ENCODE peak calls at places on chromosomes 4 and X, in nine cellular contexts. R, P, Q, G, X, W, Y, F and A are unnamed samples.

GRCh38 chrX:23797371-23798128 is 14.6 kb downstream of the SAT1 start:
- DNase-seq in R (peak; percentile 51), P (no peak), Q (peak; percentile 23), G (no peak), X (no peak), W (no peak), Y (peak; percentile 49), F (no peak), A (no peak)

GRCh38 chrX:111164728-111165127 is 68.7 kb downstream of the PAK3 start:
- DNase-seq in R (peak; percentile 37), P (no peak), Q (peak; percentile 15), G (no peak), X (peak; percentile 20), W (no peak), Y (peak; percentile 10), F (no peak), A (no peak)

GRCh38 chr4:165974647-165975335 is 101.8 kb downstream of the TLL1 start:
- DNase-seq in R (no peak), P (no peak), Q (no peak), G (no peak), X (peak; percentile 33), W (no peak), Y (no peak), F (peak; percentile 72), A (no peak)

GRCh38 chr4:51872283-51872997 is 29.5 kb downstream of the DCUN1D4 start:
- DNase-seq in R (no peak), P (no peak), Q (no peak), G (no peak), X (no peak), W (no peak), Y (no peak), F (no peak), A (no peak)

GRCh38 chrX:41616935-41617334 is 71.8 kb upstream of the GPR34 start:
- DNase-seq in R (no peak), P (no peak), Q (no peak), G (no peak), X (no peak), W (no peak), Y (no peak), F (no peak), A (no peak)

GRCh38 chr4:102343964-102344519 is 1.2 kb downstream of the SLC39A8 start:
- DNase-seq in R (peak; percentile 76), P (no peak), Q (peak; percentile 87), G (no peak), X (peak; percentile 6), W (no peak), Y (no peak), F (no peak), A (no peak)

GRCh38 chrX:150767475-150768131 is 74.4 kb downstream of the MTMR1 start:
- DNase-seq in R (peak; percentile 56), P (no peak), Q (peak; percentile 1), G (peak; percentile 16), X (peak; percentile 83), W (no peak), Y (no peak), F (peak; percentile 92), A (no peak)

GRCh38 chrX:103153661-103154060 is 60.7 kb upstream of the NXF3 start:
- DNase-seq in R (no peak), P (no peak), Q (no peak), G (no peak), X (peak; percentile 31), W (no peak), Y (no peak), F (no peak), A (no peak)

GRCh38 chr4:186569533-186570192 is 14.3 kb upstream of the MTNR1A start:
- DNase-seq in R (no peak), P (no peak), Q (no peak), G (no peak), X (no peak), W (no peak), Y (no peak), F (no peak), A (no peak)

GRCh38 chr4:70859066-70859465 is 19.4 kb upstream of the GRSF1 start:
- DNase-seq in R (no peak), P (no peak), Q (no peak), G (no peak), X (no peak), W (no peak), Y (no peak), F (no peak), A (no peak)

GRCh38 chr4:105556175-105556574 is 3.8 kb downstream of the ARHGEF38 start:
- DNase-seq in R (peak; percentile 5), P (no peak), Q (no peak), G (no peak), X (no peak), W (no peak), Y (no peak), F (no peak), A (no peak)

GRCh38 chr4:111639120-111639519 is 506.1 kb upstream of the FAM241A start:
- DNase-seq in R (peak; percentile 43), P (no peak), Q (no peak), G (no peak), X (peak; percentile 59), W (no peak), Y (no peak), F (peak; percentile 8), A (no peak)

GRCh38 chr4:83785906-83786305 is 250.0 kb downstream of the GPAT3 start:
- DNase-seq in R (no peak), P (no peak), Q (no peak), G (no peak), X (no peak), W (no peak), Y (no peak), F (no peak), A (no peak)

GRCh38 chrX:65581661-65582339 is 47.2 kb upstream of the LAS1L start:
- DNase-seq in R (peak; percentile 73), P (peak; percentile 38), Q (peak; percentile 86), G (peak; percentile 57), X (peak; percentile 69), W (peak; percentile 0), Y (peak; percentile 35), F (peak; percentile 31), A (no peak)

GRCh38 chr4:70734168-70734954 is 12.6 kb downstream of the RUFY3 start:
- DNase-seq in R (no peak), P (no peak), Q (peak; percentile 91), G (peak; percentile 21), X (peak; percentile 65), W (no peak), Y (no peak), F (peak; percentile 47), A (no peak)

GRCh38 chrX:69987691-69988090 is 62.0 kb downstream of the AWAT2 start:
- DNase-seq in R (no peak), P (no peak), Q (no peak), G (no peak), X (no peak), W (no peak), Y (peak; percentile 1), F (no peak), A (no peak)

GRCh38 chr4:112951362-112951962 is 98.0 kb upstream of the ANK2 start:
- DNase-seq in R (peak; percentile 12), P (no peak), Q (peak; percentile 42), G (no peak), X (peak; percentile 45), W (no peak), Y (peak; percentile 5), F (peak; percentile 2), A (no peak)

GRCh38 chr4:144507309-144508101 is 138.5 kb upstream of the HHIP start:
- DNase-seq in R (no peak), P (no peak), Q (no peak), G (no peak), X (peak; percentile 16), W (no peak), Y (no peak), F (peak; percentile 33), A (no peak)

GRCh38 chr4:13919021-13919441 is 291.5 kb upstream of the BOD1L1 start:
- DNase-seq in R (peak; percentile 8), P (no peak), Q (no peak), G (no peak), X (peak; percentile 71), W (no peak), Y (no peak), F (peak; percentile 74), A (no peak)